ENCODE peak calls at places on chromosomes 1 and 21, in seven cellular contexts. Y, L, W, Q, E, R and U are unnamed samples.

GRCh38 chr1:211591980-211592493 is 13.1 kb upstream of the SLC30A1 start:
- DNase-seq in Y (peak), L (no peak), W (no peak), Q (no peak), E (peak), R (no peak), U (no peak)

GRCh38 chr1:217135987-217136894 is 413.0 kb upstream of the ESRRG start:
- DNase-seq in Y (no peak), L (peak), W (peak), Q (peak), E (no peak), R (no peak), U (peak)

GRCh38 chr1:164576311-164577271 is 17.6 kb downstream of the PBX1 start:
- DNase-seq in Y (peak), L (peak), W (no peak), Q (peak), E (peak), R (no peak), U (no peak)

GRCh38 chr1:147579532-147580199 is 38.4 kb downstream of the BCL9 start:
- DNase-seq in Y (peak), L (no peak), W (no peak), Q (no peak), E (peak), R (no peak), U (no peak)

GRCh38 chr1:234620272-234620711 is 10.3 kb upstream of the IRF2BP2 start:
- DNase-seq in Y (no peak), L (no peak), W (no peak), Q (no peak), E (no peak), R (no peak), U (no peak)

GRCh38 chr1:30232288-30232899 is 491.0 kb downstream of the MATN1 start:
- DNase-seq in Y (no peak), L (peak), W (no peak), Q (peak), E (no peak), R (no peak), U (peak)

GRCh38 chr1:168504064-168504837 is 39.5 kb downstream of the XCL2 start:
- DNase-seq in Y (peak), L (no peak), W (no peak), Q (no peak), E (peak), R (peak), U (no peak)

GRCh38 chr1:163056832-163057231 is 12.3 kb upstream of the RGS4 start:
- DNase-seq in Y (peak), L (no peak), W (no peak), Q (no peak), E (peak), R (no peak), U (no peak)

GRCh38 chr1:99264201-99265021 is at the start of gene PLPPR4:
- DNase-seq in Y (peak), L (peak), W (peak), Q (peak), E (peak), R (no peak), U (peak)

GRCh38 chr1:151846062-151846568 is 6.5 kb upstream of the C2CD4D start:
- DNase-seq in Y (peak), L (peak), W (no peak), Q (peak), E (peak), R (no peak), U (no peak)

GRCh38 chr1:201180901-201181300 is 9.7 kb upstream of the IGFN1 start:
- DNase-seq in Y (no peak), L (no peak), W (no peak), Q (no peak), E (no peak), R (no peak), U (no peak)

GRCh38 chr1:32612189-32612881 is 38.0 kb downstream of the ZBTB8OS start:
- DNase-seq in Y (peak), L (peak), W (peak), Q (peak), E (peak), R (peak), U (peak)

GRCh38 chr1:159197767-159198557 is 6.7 kb upstream of the ACKR1 start:
- DNase-seq in Y (peak), L (peak), W (peak), Q (peak), E (peak), R (peak), U (peak)

GRCh38 chr1:204362984-204363334 is 3.2 kb upstream of the PLEKHA6 start:
- DNase-seq in Y (no peak), L (no peak), W (no peak), Q (no peak), E (no peak), R (no peak), U (no peak)
- H2BK120ac ChIP-seq in Y (peak), L (no peak), W (no peak), Q (no peak), E (peak), R (peak), U (no peak)

DNA sequence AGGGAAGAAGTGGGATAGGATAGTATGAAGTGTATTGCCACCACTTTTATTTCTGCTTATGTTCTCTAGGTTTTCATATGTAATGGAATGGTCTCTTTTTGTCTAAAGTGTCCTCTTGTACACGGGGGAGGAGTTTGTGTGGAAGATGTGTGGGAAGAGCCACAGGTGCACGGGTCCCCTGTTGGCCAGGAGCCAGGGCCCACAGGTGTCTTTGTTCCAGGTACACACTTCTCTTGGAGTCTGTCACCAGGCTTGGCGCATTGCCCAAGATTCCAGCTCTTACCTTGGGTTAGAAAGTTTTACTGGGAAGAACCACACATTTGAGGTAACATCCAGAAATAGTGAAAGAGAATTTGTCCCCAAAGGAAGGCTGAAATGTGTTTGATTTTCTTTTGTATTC is 10.5 kb downstream of the TENT5C start:
- DNase-seq in Y (no peak), L (no peak), W (no peak), Q (no peak), E (no peak), R (no peak), U (no peak)
- H2BK120ac ChIP-seq in Y (no peak), L (no peak), W (no peak), Q (no peak), E (no peak), R (no peak), U (no peak)

DNA sequence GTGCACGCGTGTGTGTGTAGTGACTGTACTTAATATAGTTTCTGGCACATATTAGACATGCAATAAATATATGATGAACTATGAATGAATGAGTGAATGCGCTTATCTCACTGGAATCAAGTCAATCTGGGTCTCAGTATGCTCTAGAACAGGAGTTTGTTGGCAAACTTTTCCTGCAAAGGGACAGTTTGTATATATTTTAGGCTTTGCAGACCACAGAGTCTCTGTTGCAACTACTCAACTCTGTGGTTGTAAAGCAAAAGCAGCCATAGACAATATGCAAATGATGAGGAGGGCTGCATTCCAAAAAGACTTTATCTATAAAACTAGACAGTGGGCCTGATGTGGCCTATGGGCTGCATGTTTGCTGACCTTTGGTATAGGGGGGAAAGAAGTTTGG is 483.0 kb upstream of the USP24 start:
- DNase-seq in Y (peak), L (no peak), W (no peak), Q (no peak), E (peak), R (no peak), U (no peak)
- H2BK120ac ChIP-seq in Y (peak), L (no peak), W (no peak), Q (no peak), E (no peak), R (peak), U (no peak)

DNA sequence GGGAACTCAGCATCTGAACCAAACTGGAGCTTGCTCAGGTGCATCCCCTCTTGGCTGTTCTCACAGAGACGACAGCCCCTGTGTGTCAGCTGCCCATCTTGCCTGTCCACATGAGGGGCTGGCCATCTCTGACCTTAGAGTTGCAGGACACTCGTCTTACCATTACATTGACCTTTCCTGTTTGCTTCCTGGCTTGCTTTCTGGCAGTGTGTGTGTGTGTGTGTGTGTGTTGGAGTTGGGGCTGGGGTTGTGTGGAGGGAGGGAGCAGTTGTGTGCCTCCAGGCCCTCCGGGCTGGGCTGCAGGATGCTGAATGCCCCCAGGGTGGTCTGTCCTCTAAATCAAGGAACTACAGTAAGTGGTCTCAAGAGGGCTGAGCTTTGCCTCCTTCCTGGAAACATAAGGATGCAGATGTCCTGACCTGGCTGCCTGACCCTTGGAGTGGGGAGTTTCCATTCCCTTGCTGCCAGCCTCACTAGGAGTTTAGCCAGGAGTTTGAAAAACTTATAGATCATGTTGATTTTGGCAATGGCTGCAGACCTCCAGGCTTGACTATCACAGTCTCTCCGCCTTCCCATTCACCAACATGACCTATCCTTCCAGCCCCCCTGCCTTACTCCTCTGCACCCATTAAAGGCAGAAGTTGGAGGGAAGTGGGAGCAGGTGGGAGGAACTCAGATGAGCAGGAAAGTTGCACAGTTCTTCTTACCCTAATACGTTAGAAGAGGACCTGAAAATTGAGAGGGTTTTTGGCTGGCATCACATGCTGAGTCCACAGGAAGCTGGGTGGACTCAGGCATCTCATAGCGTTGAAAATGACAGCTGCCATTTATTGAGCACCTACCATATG is 19.0 kb downstream of the RASSF5 start:
- DNase-seq in Y (no peak), L (no peak), W (no peak), Q (no peak), E (no peak), R (no peak), U (no peak)
- H2BK120ac ChIP-seq in Y (no peak), L (no peak), W (no peak), Q (no peak), E (no peak), R (no peak), U (no peak)

GRCh38 chr1:237976345-237976744 is 85.6 kb upstream of the ZP4 start:
- DNase-seq in Y (no peak), L (no peak), W (no peak), Q (no peak), E (no peak), R (no peak), U (no peak)
- H2BK120ac ChIP-seq in Y (no peak), L (no peak), W (no peak), Q (no peak), E (no peak), R (no peak), U (no peak)

DNA sequence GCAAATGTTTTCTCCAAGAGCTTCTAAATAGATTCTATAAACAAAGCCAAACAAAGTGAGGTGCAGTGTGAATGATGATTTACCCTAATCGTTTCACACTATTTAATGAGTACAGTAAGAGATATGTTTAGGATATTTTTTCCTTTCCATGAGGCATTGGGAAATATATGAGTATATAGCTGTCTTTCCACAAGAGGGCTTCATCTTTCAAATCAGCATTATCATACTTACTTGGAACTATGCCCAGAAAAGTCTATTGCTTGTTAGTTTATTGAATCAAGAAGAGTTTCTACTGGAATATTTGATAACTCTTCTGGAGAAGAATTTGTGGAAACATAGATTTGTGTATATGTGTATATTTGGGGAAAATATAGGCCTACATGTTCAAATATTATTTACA is 277.1 kb upstream of the BRINP3 start:
- DNase-seq in Y (peak), L (no peak), W (no peak), Q (no peak), E (no peak), R (no peak), U (no peak)
- H2BK120ac ChIP-seq in Y (no peak), L (no peak), W (no peak), Q (no peak), E (no peak), R (no peak), U (no peak)

GRCh38 chr21:44650973-44651675 is 3.3 kb downstream of the KRTAP12-4 start:
- DNase-seq in Y (no peak), L (no peak), W (no peak), Q (no peak), E (no peak), R (no peak), U (no peak)

GRCh38 chr21:44647222-44647552 is 973 bp downstream of the KRTAP10-11 start:
- DNase-seq in Y (no peak), L (no peak), W (no peak), Q (no peak), E (no peak), R (no peak), U (no peak)

GRCh38 chr21:44648557-44649311 is 2.5 kb downstream of the KRTAP10-11 start:
- DNase-seq in Y (no peak), L (no peak), W (no peak), Q (no peak), E (no peak), R (no peak), U (no peak)

GRCh38 chr21:44650265-44650972 is 4.0 kb downstream of the KRTAP12-4 start:
- DNase-seq in Y (no peak), L (no peak), W (no peak), Q (no peak), E (no peak), R (no peak), U (no peak)

GRCh38 chr21:44649701-44650100 is 3.5 kb downstream of the KRTAP10-11 start:
- DNase-seq in Y (no peak), L (no peak), W (no peak), Q (no peak), E (no peak), R (no peak), U (no peak)
- H2BK120ac ChIP-seq in Y (no peak), L (no peak), W (no peak), Q (no peak), E (no peak), R (no peak), U (no peak)

GRCh38 chr1:190338829-190339228 is 138.8 kb downstream of the BRINP3 start:
- DNase-seq in Y (no peak), L (no peak), W (no peak), Q (no peak), E (no peak), R (no peak), U (no peak)
- H2BK120ac ChIP-seq in Y (no peak), L (no peak), W (no peak), Q (no peak), E (no peak), R (no peak), U (no peak)

DNA sequence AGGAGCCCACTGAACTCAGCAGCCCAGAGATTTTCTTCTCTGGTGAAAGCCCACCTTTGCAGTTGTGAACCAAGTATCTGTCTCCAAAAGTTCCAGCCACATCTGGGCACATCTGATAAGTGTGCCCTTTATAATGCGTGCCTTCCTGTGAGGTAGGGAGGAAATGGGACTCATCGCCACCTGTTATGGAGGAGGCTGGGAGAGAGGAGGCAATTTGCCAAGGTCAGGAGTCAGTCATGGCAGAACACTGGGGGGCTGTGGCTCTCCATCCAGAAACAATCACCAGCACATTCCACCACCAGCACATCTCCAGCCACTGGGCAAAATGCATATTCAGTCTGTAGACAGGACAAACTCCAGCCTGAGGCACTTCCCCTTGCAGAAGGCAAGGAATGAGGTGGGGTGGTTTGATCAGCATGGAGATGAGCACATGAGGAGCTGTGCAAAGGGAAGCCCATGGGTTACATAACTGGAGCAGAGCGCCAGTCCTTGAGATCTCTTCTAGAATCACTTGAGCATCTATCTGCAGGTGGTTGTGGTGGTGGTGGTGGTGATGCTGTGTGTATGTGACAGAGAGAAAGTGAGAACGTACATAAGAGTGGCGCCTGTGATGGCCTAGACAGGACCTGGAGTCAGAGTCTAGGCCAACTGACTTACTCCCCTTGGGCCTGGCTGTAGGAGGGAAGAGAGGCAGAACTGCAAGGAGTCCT is 15.1 kb upstream of the LEMD1 start:
- DNase-seq in Y (no peak), L (no peak), W (no peak), Q (no peak), E (no peak), R (no peak), U (no peak)
- H2BK120ac ChIP-seq in Y (no peak), L (no peak), W (no peak), Q (no peak), E (no peak), R (no peak), U (no peak)

GRCh38 chr1:154190550-154190949 is 1.4 kb downstream of the TPM3 start:
- DNase-seq in Y (peak), L (no peak), W (no peak), Q (no peak), E (peak), R (no peak), U (no peak)
- H2BK120ac ChIP-seq in Y (no peak), L (no peak), W (no peak), Q (no peak), E (no peak), R (no peak), U (no peak)